ENCODE peak calls at places on chromosomes 6 and 20, in seven cellular contexts. B is HepG2, Z is left lung, I is endothelial cell, L is stomach, S is spleen, H is hepatocyte. W is an unnamed sample.

GRCh38 chr6:149365197-149365596 is 34.9 kb upstream of the SUMO4 start:
- DNase-seq in Z (no peak), L (no peak), I (no peak), B (no peak), H (no peak), S (no peak), W (no peak)

GRCh38 chr6:132768051-132768517 is 10.4 kb upstream of the VNN2 start:
- DNase-seq in Z (peak), S (peak), I (peak), B (peak), H (peak), L (peak), W (no peak)

GRCh38 chr20:60599381-60599780 is 641.2 kb downstream of the CDH26 start:
- DNase-seq in Z (no peak), S (no peak), L (no peak), I (no peak), H (no peak), B (no peak), W (no peak)

GRCh38 chr20:59120491-59120890 is 43.1 kb upstream of the ZNF831 start:
- DNase-seq in L (no peak), B (no peak), Z (no peak), I (no peak), H (no peak), S (no peak), W (no peak)

GRCh38 chr20:5400164-5400762 is 83.5 kb upstream of the PROKR2 start:
- DNase-seq in S (no peak), B (peak), L (no peak), I (peak), Z (no peak), H (peak), W (peak)

GRCh38 chr6:38349795-38350194 is 289.9 kb downstream of the BTBD9 start:
- DNase-seq in L (no peak), B (no peak), S (no peak), Z (no peak), H (peak), I (no peak), W (no peak)

GRCh38 chr20:6086868-6087267 is 33.0 kb upstream of the LRRN4 start:
- DNase-seq in I (no peak), H (no peak), S (no peak), Z (no peak), L (no peak), B (no peak), W (no peak)

GRCh38 chr20:50642288-50642803 is 49.0 kb downstream of the RIPOR3 start:
- DNase-seq in S (no peak), B (no peak), I (no peak), Z (no peak), L (no peak), H (no peak), W (no peak)

GRCh38 chr20:31934968-31935764 is 16.7 kb downstream of the PDRG1 start:
- DNase-seq in L (no peak), B (peak), Z (no peak), I (peak), S (no peak), H (no peak), W (no peak)

GRCh38 chr6:157596461-157596860 is 215.5 kb downstream of the ZDHHC14 start:
- DNase-seq in H (no peak), I (no peak), S (no peak), Z (no peak), L (no peak), B (no peak), W (no peak)

GRCh38 chr6:122360809-122361208 is 38.6 kb upstream of the HSF2 start:
- DNase-seq in I (no peak), Z (peak), S (no peak), L (no peak), B (no peak), H (no peak), W (no peak)

GRCh38 chr6:41634657-41635056 is 3.6 kb upstream of the MDFI start:
- DNase-seq in Z (no peak), I (no peak), L (no peak), B (no peak), H (peak), S (peak), W (no peak)

GRCh38 chr6:164068533-164068932 is 654.0 kb downstream of the QKI start:
- DNase-seq in B (no peak), S (no peak), I (no peak), H (no peak), L (no peak), Z (no peak), W (no peak)

GRCh38 chr6:25170640-25171039 is 108.5 kb upstream of the CARMIL1 start:
- DNase-seq in Z (no peak), B (no peak), S (no peak), L (no peak), I (no peak), H (no peak), W (no peak)

GRCh38 chr6:32883789-32884188 is 29.8 kb downstream of the PSMB9 start:
- DNase-seq in I (no peak), S (no peak), H (peak), B (no peak), Z (no peak), L (no peak), W (no peak)

GRCh38 chr6:51045548-51045947 is 226.9 kb downstream of the TFAP2B start:
- DNase-seq in S (no peak), H (no peak), Z (no peak), B (no peak), L (no peak), I (no peak), W (no peak)

GRCh38 chr20:59158673-59159072 is 4.9 kb upstream of the ZNF831 start:
- DNase-seq in Z (no peak), S (no peak), H (no peak), B (no peak), I (no peak), L (no peak), W (no peak)

GRCh38 chr6:20386218-20386617 is 15.5 kb upstream of the E2F3 start:
- DNase-seq in S (no peak), I (no peak), L (no peak), B (no peak), Z (no peak), H (no peak), W (no peak)

GRCh38 chr20:23451956-23452487 is 654 bp downstream of the CST11 start:
- DNase-seq in I (no peak), B (no peak), L (no peak), Z (no peak), S (no peak), H (peak), W (no peak)

GRCh38 chr6:57147401-57147800 is 24.7 kb upstream of the BAG2 start:
- DNase-seq in I (no peak), B (no peak), Z (no peak), H (peak), S (no peak), L (no peak), W (no peak)

GRCh38 chr6:6008114-6008647 is 1.5 kb upstream of the NRN1 start:
- DNase-seq in H (no peak), S (no peak), B (no peak), L (no peak), Z (no peak), I (no peak), W (no peak)

GRCh38 chr20:5056801-5057599 is 55.7 kb upstream of the SLC23A2 start:
- DNase-seq in S (peak), Z (peak), L (peak), I (peak), B (peak), H (no peak), W (no peak)

GRCh38 chr20:61582196-61582923 is 330.3 kb downstream of the CDH4 start:
- DNase-seq in H (no peak), S (no peak), Z (no peak), I (no peak), B (no peak), L (no peak), W (no peak)

GRCh38 chr20:4187147-4187546 is 171.8 kb upstream of the RNF24 start:
- DNase-seq in L (no peak), Z (no peak), S (peak), I (no peak), H (no peak), B (no peak), W (no peak)

GRCh38 chr6:107689881-107690545 is 134.1 kb downstream of the SCML4 start:
- DNase-seq in H (no peak), B (no peak), L (no peak), S (no peak), Z (no peak), I (no peak), W (no peak)

GRCh38 chr6:132471787-132472186 is 41.1 kb downstream of the STX7 start:
- DNase-seq in I (no peak), S (no peak), H (no peak), L (no peak), B (no peak), Z (no peak), W (no peak)

GRCh38 chr20:4135385-4136077 is 120.2 kb upstream of the RNF24 start:
- DNase-seq in H (peak), S (no peak), Z (no peak), L (peak), B (peak), I (no peak), W (no peak)

GRCh38 chr6:40915165-40915564 is 123.9 kb downstream of the UNC5CL start:
- DNase-seq in H (no peak), Z (no peak), B (no peak), L (no peak), S (no peak), I (no peak), W (no peak)

GRCh38 chr6:140850438-140850837 is 1282.3 kb upstream of the GJE1 start:
- DNase-seq in H (no peak), Z (no peak), I (no peak), L (no peak), B (no peak), S (no peak), W (no peak)

GRCh38 chr6:48036316-48036715 is 74.7 kb downstream of the PTCHD4 start:
- DNase-seq in S (no peak), B (peak), I (no peak), Z (no peak), H (no peak), L (no peak), W (no peak)

GRCh38 chr6:1399085-1399780 is 9.9 kb downstream of the FOXF2 start:
- DNase-seq in I (no peak), S (no peak), Z (no peak), H (no peak), B (no peak), L (peak), W (no peak)

GRCh38 chr6:11315743-11316437 is 83.4 kb upstream of the NEDD9 start:
- DNase-seq in B (no peak), H (peak), S (no peak), I (no peak), Z (no peak), L (no peak), W (no peak)

GRCh38 chr20:48115511-48115910 is 330.2 kb upstream of the SULF2 start:
- DNase-seq in S (no peak), Z (no peak), B (no peak), I (no peak), L (no peak), H (no peak), W (no peak)

GRCh38 chr20:17505664-17506517 is 25.3 kb downstream of the BFSP1 start:
- DNase-seq in L (no peak), S (no peak), B (peak), Z (no peak), I (no peak), H (no peak), W (no peak)

GRCh38 chr20:38270869-38271608 is 10.5 kb upstream of the KIAA1755 start:
- DNase-seq in I (no peak), H (peak), Z (no peak), S (no peak), B (no peak), L (no peak), W (no peak)

GRCh38 chr6:101266063-101266462 is 127.4 kb upstream of the GRIK2 start:
- DNase-seq in H (no peak), B (no peak), Z (no peak), S (no peak), I (no peak), L (no peak), W (no peak)

DNA sequence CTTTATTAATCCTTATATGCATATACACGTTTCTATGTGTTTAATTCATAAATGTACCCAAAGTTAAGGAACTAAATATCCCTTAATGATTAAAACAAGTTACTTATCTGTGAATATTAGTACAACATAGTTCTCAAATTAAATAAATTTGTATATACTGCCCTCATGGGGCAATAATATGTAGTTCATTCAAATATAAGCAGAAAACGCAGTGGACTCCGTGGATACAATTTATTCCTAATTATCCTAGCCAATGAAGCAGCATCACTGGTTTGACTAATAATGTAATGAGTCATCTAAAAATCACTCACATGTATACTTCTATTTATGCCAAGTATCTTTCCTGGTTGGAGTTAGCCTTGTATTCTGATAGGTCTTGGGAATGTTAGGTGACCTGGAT is 111.6 kb downstream of the TBC1D32 start:
- DNase-seq in B (no peak), Z (no peak), I (no peak), H (peak), S (no peak), L (no peak), W (no peak)
- TF ChIP-seq CTCF in B (no peak), Z (no peak), I (no peak), H (peak), S (no peak), L (no peak), W (peak)

GRCh38 chr20:9485614-9486325 is 28.6 kb upstream of the LAMP5 start:
- DNase-seq in B (no peak), S (no peak), L (no peak), H (no peak), I (no peak), Z (no peak), W (no peak)

GRCh38 chr20:9492067-9492466 is 22.3 kb upstream of the LAMP5 start:
- DNase-seq in B (no peak), S (no peak), I (no peak), H (no peak), Z (no peak), L (no peak), W (no peak)

GRCh38 chr20:9491324-9491723 is 23.1 kb upstream of the LAMP5 start:
- DNase-seq in L (no peak), H (no peak), B (no peak), Z (no peak), S (no peak), I (no peak), W (no peak)

GRCh38 chr20:9490171-9490570 is 24.2 kb upstream of the LAMP5 start:
- DNase-seq in B (no peak), H (no peak), L (no peak), S (no peak), I (no peak), Z (no peak), W (no peak)

DNA sequence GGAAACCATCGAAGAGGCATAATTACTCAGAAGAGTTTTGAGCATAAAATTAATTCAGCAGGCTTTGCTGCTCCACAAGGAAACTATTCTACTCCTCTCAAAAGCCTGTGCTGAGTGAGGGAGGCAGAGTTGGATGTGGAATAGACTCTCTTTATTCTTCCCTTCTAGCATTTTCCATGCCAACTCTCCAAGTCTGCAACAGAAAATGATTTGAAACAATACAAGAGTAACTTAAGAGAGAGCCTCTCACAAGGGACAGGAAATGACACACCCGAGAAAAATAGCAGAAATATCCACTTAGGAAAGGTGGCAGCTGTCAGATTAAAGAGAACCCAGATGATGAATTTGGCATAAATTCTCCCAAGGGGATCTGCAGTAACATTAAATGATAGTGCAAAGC is 26.3 kb upstream of the LAMP5 start:
- DNase-seq in I (no peak), S (no peak), L (no peak), B (no peak), H (no peak), Z (no peak), W (no peak)
- TF ChIP-seq CTCF in I (no peak), S (no peak), L (no peak), B (no peak), H (no peak), Z (no peak), W (no peak)

GRCh38 chr6:63764318-63764916 is 128.8 kb downstream of the PHF3 start:
- DNase-seq in S (no peak), B (peak), H (peak), L (no peak), Z (no peak), I (no peak), W (no peak)
- TF ChIP-seq CTCF in S (peak), B (peak), H (peak), L (peak), Z (peak), I (peak), W (peak)

GRCh38 chr6:118813795-118814194 is 80.2 kb upstream of the ASF1A start:
- DNase-seq in B (no peak), Z (no peak), H (no peak), S (no peak), I (no peak), L (no peak), W (no peak)

GRCh38 chr6:118810420-118811027 is 83.4 kb upstream of the ASF1A start:
- DNase-seq in I (no peak), L (peak), S (peak), B (no peak), Z (no peak), H (no peak), W (no peak)

GRCh38 chr6:118812972-118813371 is 81.0 kb upstream of the ASF1A start:
- DNase-seq in I (no peak), L (no peak), B (no peak), S (no peak), Z (no peak), H (no peak), W (no peak)

GRCh38 chr6:118804091-118804490 is 89.9 kb upstream of the ASF1A start:
- DNase-seq in L (no peak), Z (no peak), S (no peak), I (no peak), B (no peak), H (no peak), W (no peak)

GRCh38 chr6:118808794-118809668 is 84.9 kb upstream of the ASF1A start:
- DNase-seq in B (no peak), S (no peak), L (no peak), I (no peak), H (no peak), Z (no peak), W (no peak)
- TF ChIP-seq CTCF in B (no peak), S (no peak), L (no peak), I (no peak), H (no peak), Z (no peak), W (no peak)

DNA sequence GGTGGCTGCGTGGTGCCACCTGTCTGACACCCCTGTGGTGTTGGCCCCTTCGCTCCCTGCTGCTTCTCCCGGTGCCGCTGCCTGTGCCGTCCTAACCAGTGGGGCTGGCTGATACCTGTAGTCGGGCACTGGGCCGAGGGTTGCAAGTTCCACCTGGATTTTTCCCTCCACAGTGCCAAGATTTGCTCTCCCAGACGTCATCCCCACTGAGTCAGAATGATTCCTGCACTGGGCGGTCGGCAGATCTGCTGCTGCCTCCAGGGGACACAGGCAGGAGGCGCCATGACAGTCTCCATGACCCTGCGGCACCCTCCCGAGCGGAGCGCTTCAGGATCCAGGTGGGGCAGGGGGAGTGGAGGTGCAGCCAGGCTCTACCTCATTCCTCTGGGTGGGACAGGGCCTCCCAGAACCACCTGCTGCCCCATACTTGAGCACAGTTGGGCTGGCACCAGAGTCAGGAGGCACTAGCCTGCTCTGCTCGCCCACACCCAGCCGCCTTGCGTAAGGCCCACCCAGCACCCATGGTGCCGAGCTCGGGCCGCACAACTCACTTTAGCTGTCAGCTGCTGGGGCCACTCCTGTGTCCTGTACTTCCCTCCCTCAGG is 60.2 kb downstream of the TCP11 start:
- DNase-seq in Z (no peak), S (peak), I (no peak), L (no peak), B (no peak), H (no peak), W (no peak)
- TF ChIP-seq CTCF in Z (no peak), S (no peak), I (no peak), L (no peak), B (no peak), H (no peak), W (no peak)

DNA sequence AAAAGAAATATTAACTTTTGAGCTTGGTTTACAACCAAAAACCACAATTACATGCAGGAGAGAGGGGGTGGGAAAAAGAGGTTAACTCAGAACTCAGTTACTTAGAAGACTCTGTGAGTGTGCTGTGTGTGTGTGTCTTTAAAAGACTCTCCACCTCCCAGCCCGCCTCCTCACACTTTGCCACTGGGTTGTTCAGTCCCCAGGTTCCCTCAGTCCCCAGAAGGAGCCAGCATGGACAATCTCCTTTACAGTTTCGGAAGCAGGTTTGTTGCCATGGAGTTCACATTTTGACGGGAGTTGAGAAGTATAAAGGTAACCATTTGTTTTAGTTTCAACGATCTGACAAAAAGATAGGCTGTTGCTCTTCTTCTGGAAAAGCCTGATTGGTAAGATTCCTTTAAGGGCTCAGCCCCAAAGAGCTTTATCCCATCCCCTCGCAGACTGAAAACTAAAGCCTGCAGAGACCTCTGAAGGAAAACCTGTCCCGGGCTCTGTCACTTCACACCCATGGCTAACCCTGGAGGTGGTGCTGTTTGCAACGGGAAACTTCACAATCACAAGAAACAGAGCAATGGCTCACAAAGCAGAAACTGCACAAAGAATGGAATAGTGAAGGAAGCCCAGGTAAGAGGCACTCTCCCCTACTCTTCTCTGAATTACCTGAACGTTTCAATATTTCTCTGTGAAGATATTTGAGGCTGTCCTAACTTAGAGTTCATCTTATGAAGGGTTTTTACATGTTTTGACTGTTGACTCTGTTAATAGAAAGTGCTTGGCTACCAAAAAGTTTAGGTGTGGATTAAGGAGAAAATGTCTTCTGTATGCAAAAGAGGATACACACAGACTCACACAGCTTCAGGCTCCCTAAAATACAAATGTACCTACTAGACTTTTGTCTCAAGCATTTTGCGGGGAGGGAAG is at the start of gene SPTLC3:
- DNase-seq in L (peak), I (no peak), B (peak), H (peak), S (no peak), Z (no peak), W (no peak)
- TF ChIP-seq CTCF in L (no peak), I (no peak), B (peak), H (peak), S (no peak), Z (no peak), W (no peak)